ENCODE peak calls at places on chromosomes 7 and 10, in five cellular contexts. K is cardiac muscle cell; D is IMR-90; O is CD8-positive, alpha-beta T cell; Q is lower lobe of right lung. E is an unnamed sample.

GRCh38 chr7:78018541-78019456 is 220.2 kb downstream of the PHTF2 start:
- DNase-seq in Q (peak; percentile 51), K (peak; percentile 68), O (no peak), D (peak; percentile 43), E (peak; percentile 38)

GRCh38 chr7:27409776-27410175 is 167.2 kb downstream of the EVX1 start:
- DNase-seq in O (no peak), D (no peak), K (peak; percentile 14), Q (no peak), E (no peak)

GRCh38 chr7:155208681-155209477 is 88.8 kb upstream of the INSIG1 start:
- DNase-seq in Q (no peak), K (peak; percentile 33), D (peak; percentile 47), O (no peak), E (no peak)

GRCh38 chr10:598415-599170 is 90.9 kb downstream of the DIP2C start:
- DNase-seq in O (no peak), D (peak; percentile 98), K (peak; percentile 90), Q (no peak), E (no peak)

GRCh38 chr10:100327007-100327700 is 2.9 kb downstream of the PKD2L1 start:
- DNase-seq in Q (peak; percentile 55), D (peak; percentile 10), K (peak; percentile 34), O (no peak), E (no peak)

GRCh38 chr10:118698421-118698820 is 56.3 kb downstream of the CACUL1 start:
- DNase-seq in O (peak; percentile 87), D (peak; percentile 72), K (peak; percentile 82), Q (no peak), E (peak; percentile 33)

GRCh38 chr7:35401217-35401879 is 147.4 kb upstream of the TBX20 start:
- DNase-seq in D (no peak), K (no peak), Q (no peak), O (no peak), E (no peak)

GRCh38 chr10:22437620-22438588 is 92.6 kb downstream of the SPAG6 start:
- DNase-seq in D (peak; percentile 19), O (peak; percentile 75), Q (no peak), K (peak; percentile 45), E (no peak)

GRCh38 chr10:11799736-11800080 is 23.4 kb upstream of the PROSER2 start:
- DNase-seq in Q (no peak), K (no peak), O (no peak), D (no peak), E (no peak)

GRCh38 chr10:102432162-102432950 is at the start of gene CUEDC2:
- DNase-seq in O (peak; percentile 98), K (peak; percentile 99), D (peak; percentile 94), Q (peak; percentile 97), E (peak; percentile 98)

GRCh38 chr10:124416733-124417132 is 2.0 kb downstream of the OAT start:
- DNase-seq in O (no peak), K (peak; percentile 59), Q (no peak), D (peak; percentile 20), E (no peak)

GRCh38 chr10:130369645-130370381 is 233.6 kb downstream of the GLRX3 start:
- DNase-seq in O (peak; percentile 19), K (no peak), D (no peak), Q (no peak), E (no peak)

GRCh38 chr10:42963302-42963701 is 113.6 kb upstream of the RET start:
- DNase-seq in D (no peak), Q (peak; percentile 44), O (no peak), K (no peak), E (no peak)

GRCh38 chr7:16657656-16658279 is 11.8 kb downstream of the BZW2 start:
- DNase-seq in Q (no peak), D (peak; percentile 94), O (no peak), K (peak; percentile 91), E (no peak)

GRCh38 chr7:137606061-137606674 is 240.6 kb downstream of the DGKI start:
- DNase-seq in D (peak; percentile 71), Q (no peak), O (no peak), K (peak; percentile 71), E (no peak)

GRCh38 chr7:95972554-95972953 is 200.2 kb downstream of the DYNC1I1 start:
- DNase-seq in O (no peak), Q (no peak), D (no peak), K (peak; percentile 11), E (no peak)

GRCh38 chr10:2985729-2986232 is 81.6 kb upstream of the PFKP start:
- DNase-seq in Q (peak; percentile 55), O (no peak), K (no peak), D (peak; percentile 66), E (peak; percentile 81)

GRCh38 chr10:68135362-68135761 is 26.1 kb downstream of the MYPN start:
- DNase-seq in D (peak; percentile 63), O (no peak), Q (no peak), K (peak; percentile 40), E (no peak)

GRCh38 chr7:51187941-51188340 is 128.7 kb downstream of the COBL start:
- DNase-seq in D (no peak), O (no peak), Q (no peak), K (no peak), E (no peak)

GRCh38 chr10:62788861-62789467 is 15.6 kb upstream of the ADO start:
- DNase-seq in K (no peak), D (peak; percentile 22), O (no peak), Q (no peak), E (no peak)

GRCh38 chr7:88072036-88072714 is 138.1 kb downstream of the ADAM22 start:
- DNase-seq in D (no peak), O (no peak), K (no peak), Q (no peak), E (no peak)

GRCh38 chr10:102627446-102628293 is 16.6 kb upstream of the TRIM8 start:
- DNase-seq in O (no peak), Q (peak; percentile 62), D (peak; percentile 78), K (peak; percentile 87), E (peak; percentile 26)

GRCh38 chr7:121078701-121079227 is 90.3 kb downstream of the CPED1 start:
- DNase-seq in Q (no peak), K (no peak), D (no peak), O (no peak), E (no peak)

GRCh38 chr10:121694327-121694965 is 96.2 kb upstream of the FGFR2 start:
- DNase-seq in D (no peak), O (no peak), K (no peak), Q (no peak), E (no peak)

GRCh38 chr7:27168265-27168947 is 3.1 kb upstream of the HOXA9 start:
- DNase-seq in Q (peak; percentile 42), O (no peak), K (no peak), D (no peak), E (peak; percentile 74)

GRCh38 chr7:134693256-134693655 is 46.6 kb downstream of the BPGM start:
- DNase-seq in K (peak; percentile 85), Q (no peak), D (peak; percentile 96), O (no peak), E (no peak)

GRCh38 chr7:84589012-84589411 is 394.4 kb upstream of the SEMA3A start:
- DNase-seq in D (no peak), K (no peak), Q (peak; percentile 9), O (no peak), E (no peak)

GRCh38 chr10:117663750-117664149 is 121.2 kb downstream of the EMX2 start:
- DNase-seq in K (peak; percentile 68), O (no peak), D (peak; percentile 28), Q (no peak), E (no peak)

GRCh38 chr10:12981570-12981969 is 19.9 kb downstream of the CCDC3 start:
- DNase-seq in O (no peak), D (peak; percentile 63), Q (no peak), K (peak; percentile 49), E (no peak)

GRCh38 chr7:98024075-98024474 is 34.1 kb upstream of the OCM2 start:
- DNase-seq in Q (no peak), O (no peak), K (peak; percentile 7), D (no peak), E (no peak)

GRCh38 chr10:5509236-5509635 is 9.9 kb upstream of the CALML5 start:
- DNase-seq in D (no peak), K (no peak), Q (no peak), O (no peak), E (no peak)

GRCh38 chr7:38448842-38449241 is 175.4 kb upstream of the TARP start:
- DNase-seq in O (no peak), K (no peak), Q (no peak), D (peak; percentile 25), E (no peak)

GRCh38 chr10:10193848-10194247 is 823.8 kb upstream of the CELF2 start:
- DNase-seq in K (no peak), Q (no peak), O (no peak), D (no peak), E (no peak)

GRCh38 chr10:70307096-70307495 is 23.3 kb upstream of the NPFFR1 start:
- DNase-seq in K (no peak), D (no peak), Q (no peak), O (no peak), E (no peak)

GRCh38 chr7:117458977-117459583 is 20.7 kb upstream of the CFTR start:
- DNase-seq in O (no peak), K (peak; percentile 59), Q (no peak), D (peak; percentile 44), E (no peak)

GRCh38 chr10:52526251-52526823 is 212.3 kb downstream of the DKK1 start:
- DNase-seq in D (peak; percentile 72), K (peak; percentile 26), O (no peak), Q (no peak), E (no peak)

GRCh38 chr10:75269605-75270004 is 33.8 kb upstream of the COMTD1 start:
- DNase-seq in O (no peak), K (no peak), Q (no peak), D (no peak), E (no peak)

DNA sequence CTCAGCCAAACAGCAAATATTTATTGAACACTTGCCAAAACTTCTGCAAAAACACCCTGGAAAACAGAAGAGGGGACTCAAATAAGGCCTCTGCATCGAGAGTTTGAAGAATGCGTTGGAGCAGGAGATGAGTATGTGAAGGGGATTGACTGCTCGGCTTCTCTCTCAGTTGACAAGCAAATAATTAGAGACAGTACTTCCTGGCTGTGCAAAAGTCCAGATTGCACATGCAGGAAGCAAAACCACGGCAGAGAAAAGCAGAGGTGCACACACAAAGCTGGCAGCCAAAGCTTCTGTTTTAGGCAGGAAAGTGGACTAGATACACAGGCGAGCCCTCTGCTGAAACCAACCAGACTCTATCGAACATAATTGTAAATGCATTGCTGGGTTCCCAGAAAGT is 343.6 kb upstream of the MGMT start:
- DNase-seq in D (no peak), Q (no peak), O (no peak), K (no peak), E (no peak)
- H3K4me1 ChIP-seq in D (no peaks in the 10 kb centered on the region), Q (no peaks in the 10 kb centered on the region), O (peaks cover 20% of the 10 kb centered on the region), K (no peaks in the 10 kb centered on the region), E (no peaks in the 10 kb centered on the region)

GRCh38 chr10:27242951-27243551 is 2.5 kb upstream of the ACBD5 start:
- DNase-seq in K (peak; percentile 81), O (peak; percentile 72), Q (no peak), D (peak; percentile 82), E (peak; percentile 65)
- H3K4me3 ChIP-seq in K (peak overlapping the region; percentile 55), O (peak overlapping the region; percentile 87), Q (peak overlapping the region; percentile 90), D (peak overlapping the region; percentile 44), E (peak overlapping the region; percentile 15)

DNA sequence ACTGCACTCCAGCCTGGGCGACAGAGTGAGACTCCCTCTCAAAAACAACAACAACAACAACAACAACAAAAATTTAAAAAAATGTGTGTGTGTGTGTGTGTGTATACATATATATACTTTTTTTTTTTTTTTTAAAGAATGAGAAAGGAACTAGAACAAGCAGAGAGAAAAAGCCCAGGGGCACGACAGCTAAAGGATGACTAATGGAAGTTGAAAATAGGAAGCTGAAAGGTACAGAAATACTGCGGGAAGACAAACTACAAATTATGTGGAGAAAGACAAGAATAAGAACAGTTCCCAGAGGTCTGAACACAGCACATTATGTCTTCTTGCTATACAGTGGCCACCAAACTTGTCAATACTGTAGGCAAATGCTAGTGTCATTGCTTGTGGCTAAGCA is 141.9 kb upstream of the PRSS1 start:
- DNase-seq in O (no peak), D (no peak), Q (no peak), K (no peak), E (no peak)
- H3K4me1 ChIP-seq in O (no peaks in the 10 kb centered on the region), D (peaks cover under 1% of the 10 kb centered on the region), Q (no peaks in the 10 kb centered on the region), K (no peaks in the 10 kb centered on the region), E (peaks cover 2% of the 10 kb centered on the region)

GRCh38 chr10:93468532-93469213 is 13.5 kb downstream of the MYOF start:
- DNase-seq in K (peak; percentile 92), D (peak; percentile 94), O (no peak), Q (no peak), E (no peak)
- H3K4me3 ChIP-seq in K (no peak overlapping the region), D (no peak overlapping the region), O (no peak overlapping the region), Q (no peak overlapping the region), E (no peak overlapping the region)

E was measured in mucosa of descending colon.